ENCODE peak calls at places on chromosomes 2 and 18, in six cellular contexts. One of them, this sample, is unnamed. For H3K27me3, the result is how much of the 10 kb centered on the place peaks cover.

GRCh38 chr2:13193900-13194299 is 477.2 kb downstream of the TRIB2 start:
- DNase-seq in cardiac muscle cell: peak
- DNase-seq in HCT116: no peak
- DNase-seq in upper lobe of right lung: no peak
- DNase-seq in psoas muscle: no peak
- DNase-seq in IMR-90: peak
- DNase-seq in this sample: peak

GRCh38 chr2:65512783-65513182 is 80.4 kb upstream of the SPRED2 start:
- DNase-seq in HCT116: no peak
- DNase-seq in psoas muscle: no peak
- DNase-seq in upper lobe of right lung: no peak
- DNase-seq in IMR-90: no peak
- DNase-seq in cardiac muscle cell: no peak
- DNase-seq in this sample: no peak

GRCh38 chr2:147989809-147990403 is 30.6 kb downstream of the ORC4 start:
- DNase-seq in HCT116: peak
- DNase-seq in IMR-90: peak
- DNase-seq in upper lobe of right lung: no peak
- DNase-seq in psoas muscle: no peak
- DNase-seq in cardiac muscle cell: peak
- DNase-seq in this sample: no peak

GRCh38 chr2:190947711-190948251 is 66.2 kb downstream of the STAT1 start:
- DNase-seq in psoas muscle: no peak
- DNase-seq in IMR-90: peak
- DNase-seq in cardiac muscle cell: peak
- DNase-seq in upper lobe of right lung: no peak
- DNase-seq in HCT116: peak
- DNase-seq in this sample: no peak

GRCh38 chr2:231709981-231710750 is 1.8 kb downstream of the PTMA start:
- DNase-seq in IMR-90: peak
- DNase-seq in cardiac muscle cell: peak
- DNase-seq in upper lobe of right lung: peak
- DNase-seq in psoas muscle: peak
- DNase-seq in HCT116: no peak
- DNase-seq in this sample: peak

GRCh38 chr18:5546660-5547059 is 2.9 kb upstream of the EPB41L3 start:
- DNase-seq in psoas muscle: no peak
- DNase-seq in IMR-90: peak
- DNase-seq in cardiac muscle cell: peak
- DNase-seq in HCT116: no peak
- DNase-seq in upper lobe of right lung: no peak
- DNase-seq in this sample: no peak

GRCh38 chr2:230974096-230974913 is 21.6 kb upstream of the SPATA3 start:
- DNase-seq in HCT116: no peak
- DNase-seq in psoas muscle: no peak
- DNase-seq in upper lobe of right lung: no peak
- DNase-seq in IMR-90: peak
- DNase-seq in cardiac muscle cell: peak
- DNase-seq in this sample: no peak

GRCh38 chr2:239327536-239328305 is 73.1 kb downstream of the HDAC4 start:
- DNase-seq in upper lobe of right lung: no peak
- DNase-seq in cardiac muscle cell: no peak
- DNase-seq in HCT116: no peak
- DNase-seq in IMR-90: peak
- DNase-seq in psoas muscle: no peak
- DNase-seq in this sample: no peak

GRCh38 chr2:203404996-203405395 is 76.8 kb downstream of the ABI2 start:
- DNase-seq in IMR-90: peak
- DNase-seq in HCT116: peak
- DNase-seq in psoas muscle: no peak
- DNase-seq in cardiac muscle cell: peak
- DNase-seq in upper lobe of right lung: no peak
- DNase-seq in this sample: no peak

GRCh38 chr2:197309369-197310231 is 980 bp downstream of the ANKRD44 start:
- DNase-seq in psoas muscle: peak
- DNase-seq in cardiac muscle cell: no peak
- DNase-seq in IMR-90: no peak
- DNase-seq in upper lobe of right lung: peak
- DNase-seq in HCT116: no peak
- DNase-seq in this sample: peak

DNA sequence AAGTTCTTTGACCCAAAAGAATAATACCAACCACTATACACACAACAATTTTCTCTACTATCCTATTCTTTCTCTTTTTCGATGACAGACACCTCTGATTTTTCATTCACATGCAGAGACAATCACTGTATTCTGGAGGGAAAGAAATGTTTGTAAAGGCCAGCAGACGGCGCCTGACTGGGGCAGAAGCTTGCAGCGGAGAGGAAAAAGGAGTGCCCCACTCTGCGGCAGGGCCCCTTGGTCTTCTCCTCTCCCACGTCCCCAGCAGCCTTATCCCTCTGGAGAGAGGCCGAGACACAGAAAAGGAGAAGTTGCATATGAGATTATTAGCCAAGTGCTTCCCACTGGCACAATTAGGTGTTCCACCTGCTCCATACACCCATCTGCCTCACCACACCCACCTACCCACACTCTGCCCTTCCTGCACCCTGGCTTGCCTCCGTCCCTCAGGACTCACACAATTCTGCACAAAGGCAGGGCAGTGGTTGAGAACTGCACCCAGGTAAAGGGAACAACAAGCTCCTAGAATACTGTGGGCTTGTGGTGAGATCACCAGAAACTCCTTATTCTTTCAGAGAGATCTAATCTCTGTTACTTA is 687.3 kb downstream of the NRXN1 start:
- DNase-seq in upper lobe of right lung: no peak
- DNase-seq in HCT116: no peak
- DNase-seq in psoas muscle: no peak
- DNase-seq in IMR-90: no peak
- DNase-seq in cardiac muscle cell: no peak
- DNase-seq in this sample: no peak
- TF ChIP-seq CTCF in upper lobe of right lung: peak
- TF ChIP-seq CTCF in HCT116: peak
- TF ChIP-seq CTCF in psoas muscle: no peak
- TF ChIP-seq CTCF in IMR-90: no peak
- TF ChIP-seq CTCF in cardiac muscle cell: no peak
- TF ChIP-seq CTCF in this sample: peak

GRCh38 chr2:38602732-38603401 is at the start of gene HNRNPLL:
- DNase-seq in IMR-90: peak
- DNase-seq in cardiac muscle cell: peak
- DNase-seq in HCT116: peak
- DNase-seq in upper lobe of right lung: peak
- DNase-seq in psoas muscle: peak
- DNase-seq in this sample: peak
- H3K27me3 ChIP-seq in IMR-90: under half
- H3K27me3 ChIP-seq in cardiac muscle cell: under half
- H3K27me3 ChIP-seq in HCT116: under half
- H3K27me3 ChIP-seq in upper lobe of right lung: under half
- H3K27me3 ChIP-seq in psoas muscle: under half
- H3K27me3 ChIP-seq in this sample: under half

GRCh38 chr2:27264253-27264752 is 1.5 kb upstream of the SLC30A3 start:
- DNase-seq in cardiac muscle cell: no peak
- DNase-seq in HCT116: no peak
- DNase-seq in upper lobe of right lung: no peak
- DNase-seq in IMR-90: no peak
- DNase-seq in psoas muscle: no peak
- DNase-seq in this sample: no peak
- H3K4me3 ChIP-seq in cardiac muscle cell: peak
- H3K4me3 ChIP-seq in HCT116: peak
- H3K4me3 ChIP-seq in upper lobe of right lung: peak
- H3K4me3 ChIP-seq in IMR-90: no peak
- H3K4me3 ChIP-seq in psoas muscle: peak
- H3K4me3 ChIP-seq in this sample: peak

GRCh38 chr18:36153771-36154170 is 24.1 kb downstream of the ELP2 start:
- DNase-seq in cardiac muscle cell: peak
- DNase-seq in upper lobe of right lung: no peak
- DNase-seq in HCT116: no peak
- DNase-seq in psoas muscle: no peak
- DNase-seq in IMR-90: peak
- DNase-seq in this sample: no peak

GRCh38 chr18:36155960-36156757 is 26.5 kb downstream of the ELP2 start:
- DNase-seq in cardiac muscle cell: no peak
- DNase-seq in upper lobe of right lung: no peak
- DNase-seq in IMR-90: peak
- DNase-seq in psoas muscle: no peak
- DNase-seq in HCT116: no peak
- DNase-seq in this sample: no peak

GRCh38 chr18:36153203-36153602 is 23.5 kb downstream of the ELP2 start:
- DNase-seq in cardiac muscle cell: peak
- DNase-seq in HCT116: no peak
- DNase-seq in IMR-90: peak
- DNase-seq in psoas muscle: no peak
- DNase-seq in upper lobe of right lung: no peak
- DNase-seq in this sample: no peak

GRCh38 chr18:36149514-36150289 is 20.0 kb downstream of the ELP2 start:
- DNase-seq in HCT116: no peak
- DNase-seq in upper lobe of right lung: no peak
- DNase-seq in IMR-90: no peak
- DNase-seq in cardiac muscle cell: no peak
- DNase-seq in psoas muscle: no peak
- DNase-seq in this sample: no peak

DNA sequence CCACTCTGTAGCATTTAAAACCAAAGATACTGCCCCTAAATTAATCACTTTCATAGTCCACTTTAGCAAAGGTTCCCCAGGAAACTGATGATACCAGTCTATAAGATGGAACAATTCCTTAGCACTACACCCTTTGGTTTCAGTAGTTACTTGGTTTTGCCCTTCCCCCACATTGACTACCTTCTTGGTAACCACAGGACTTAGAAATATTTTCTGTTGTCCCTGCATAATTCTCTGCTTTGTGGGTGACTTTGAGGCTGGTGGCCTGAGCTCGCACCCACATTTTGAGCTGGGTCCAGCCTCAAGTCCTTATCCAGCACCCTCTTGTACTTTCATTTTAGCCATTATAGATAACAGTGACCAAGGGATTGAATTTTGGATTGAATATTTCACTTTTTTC is 23.1 kb downstream of the ELP2 start:
- DNase-seq in IMR-90: peak
- DNase-seq in HCT116: no peak
- DNase-seq in upper lobe of right lung: no peak
- DNase-seq in cardiac muscle cell: peak
- DNase-seq in psoas muscle: no peak
- DNase-seq in this sample: no peak
- TF ChIP-seq CTCF in IMR-90: no peak
- TF ChIP-seq CTCF in HCT116: no peak
- TF ChIP-seq CTCF in upper lobe of right lung: no peak
- TF ChIP-seq CTCF in cardiac muscle cell: no peak
- TF ChIP-seq CTCF in psoas muscle: no peak
- TF ChIP-seq CTCF in this sample: no peak

GRCh38 chr2:38533180-38533579 is 69.5 kb downstream of the HNRNPLL start:
- DNase-seq in cardiac muscle cell: no peak
- DNase-seq in HCT116: no peak
- DNase-seq in upper lobe of right lung: no peak
- DNase-seq in psoas muscle: no peak
- DNase-seq in IMR-90: no peak
- DNase-seq in this sample: no peak
- H3K27me3 ChIP-seq in cardiac muscle cell: under half
- H3K27me3 ChIP-seq in HCT116: under half
- H3K27me3 ChIP-seq in upper lobe of right lung: under half
- H3K27me3 ChIP-seq in psoas muscle: under half
- H3K27me3 ChIP-seq in IMR-90: under half
- H3K27me3 ChIP-seq in this sample: under half